ENCODE peak calls at places on chromosomes 1 and 21, in five cellular contexts. T is OCI-LY7, C is MM.1S, J is H9, S is neural progenitor cell. E is an unnamed sample. For H3K9me3, the result is how much of the 10 kb centered on the place peaks cover.

GRCh38 chr1:62613890-62614289 is 16.6 kb downstream of the ANGPTL3 start:
- DNase-seq in S (no peak), C (no peak), J (no peak), T (no peak), E (no peak)

GRCh38 chr1:155207578-155208405 is at the start of gene THBS3:
- DNase-seq in T (no peak), S (peak), C (no peak), J (peak), E (no peak)

GRCh38 chr1:29364101-29364678 is 127.9 kb downstream of the PTPRU start:
- DNase-seq in C (no peak), J (peak), S (no peak), T (no peak), E (no peak)

GRCh38 chr1:202107321-202107761 is 15.4 kb upstream of the GPR37L1 start:
- DNase-seq in J (no peak), S (no peak), T (no peak), C (no peak), E (peak)

GRCh38 chr1:169052727-169053126 is 53.8 kb upstream of the ATP1B1 start:
- DNase-seq in T (no peak), C (no peak), S (no peak), J (no peak), E (no peak)

GRCh38 chr1:30907641-30908445 is 715 bp downstream of the SDC3 start:
- DNase-seq in C (no peak), S (no peak), T (no peak), J (peak), E (no peak)

GRCh38 chr1:244920911-244921310 is 56.6 kb upstream of the HNRNPU start:
- DNase-seq in C (peak), S (no peak), J (no peak), T (peak), E (no peak)

GRCh38 chr1:246793331-246793890 is 69.2 kb downstream of the SCCPDH start:
- DNase-seq in C (no peak), J (no peak), T (no peak), S (no peak), E (no peak)

GRCh38 chr1:173478099-173478555 is 992 bp downstream of the PRDX6 start:
- DNase-seq in J (no peak), T (no peak), S (peak), C (peak), E (peak)

DNA sequence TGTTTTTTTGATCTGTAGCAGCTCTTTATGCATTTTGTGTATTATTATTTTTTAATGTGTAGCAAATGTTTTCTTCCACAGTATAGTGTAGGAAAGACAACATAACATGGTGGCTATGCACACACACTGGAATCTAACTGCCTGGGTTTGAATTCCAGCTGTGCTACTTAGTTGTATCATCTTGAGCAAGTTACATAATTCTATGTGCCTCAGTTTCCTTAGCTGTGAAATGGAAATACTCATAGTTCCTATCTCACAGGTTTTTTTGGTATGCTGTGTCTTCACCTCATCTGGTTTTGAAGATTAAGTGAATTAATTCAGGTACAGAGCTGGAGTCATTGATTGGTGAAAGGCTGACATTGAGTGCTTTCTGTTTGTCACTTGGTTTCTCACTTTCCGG is 1.2 kb upstream of the IARS2 start:
- DNase-seq in S (no peak), T (no peak), J (no peak), C (no peak), E (no peak)
- H3K4me2 ChIP-seq in S (no peak), T (no peak), J (no peak), C (no peak), E (no peak)

GRCh38 chr21:9008636-9009035 is 1512.7 kb upstream of the TPTE start:
- DNase-seq in S (no peak), C (no peak), T (no peak), J (no peak), E (no peak)
- H3K9me3 ChIP-seq in S (half or more), C (under half), T (under half), J (half or more), E (under half)

GRCh38 chr21:36470294-36470693 is 9.6 kb downstream of the CLDN14 start:
- DNase-seq in J (peak), S (no peak), T (no peak), C (no peak), E (no peak)
- H3K4me2 ChIP-seq in J (no peak), S (no peak), T (no peak), C (no peak), E (no peak)

GRCh38 chr21:27561116-27561515 is 594.2 kb upstream of the ADAMTS5 start:
- DNase-seq in S (no peak), J (no peak), T (no peak), C (no peak), E (no peak)

GRCh38 chr21:27562303-27562702 is 595.4 kb upstream of the ADAMTS5 start:
- DNase-seq in T (no peak), S (no peak), C (no peak), J (no peak), E (no peak)

GRCh38 chr21:27565418-27565817 is 598.5 kb upstream of the ADAMTS5 start:
- DNase-seq in J (no peak), C (no peak), T (no peak), S (no peak), E (no peak)

GRCh38 chr21:27566521-27566920 is 599.6 kb upstream of the ADAMTS5 start:
- DNase-seq in J (no peak), S (no peak), T (no peak), C (no peak), E (no peak)

DNA sequence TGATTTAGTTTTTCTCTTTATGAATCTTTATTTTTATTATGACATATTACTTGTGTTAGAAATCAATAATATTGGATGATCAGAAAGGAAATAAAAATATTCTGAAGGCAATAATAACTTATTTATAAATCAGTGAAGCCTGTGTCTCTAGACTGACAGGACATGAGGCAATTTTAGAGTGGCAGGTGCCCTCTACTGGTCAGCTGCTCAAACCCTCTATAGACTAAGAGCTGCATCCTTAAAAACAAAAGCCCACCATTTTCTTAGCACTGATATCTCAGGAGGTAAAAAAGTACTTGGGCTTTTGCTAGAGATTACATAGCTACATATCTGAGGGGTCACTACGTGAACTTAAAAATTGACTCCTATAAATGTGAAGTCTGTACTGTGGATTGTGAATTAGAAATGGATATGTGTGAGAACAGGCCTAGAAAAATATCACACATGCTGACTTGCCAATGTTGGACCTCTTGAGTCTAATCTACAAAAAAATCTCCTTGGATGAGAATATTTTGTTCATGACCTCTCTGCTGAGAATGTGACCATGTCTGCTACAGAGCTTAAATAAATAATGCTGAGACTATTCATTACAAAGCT is 597.9 kb upstream of the ADAMTS5 start:
- DNase-seq in T (peak), S (peak), C (peak), J (peak), E (no peak)
- H3K9me3 ChIP-seq in T (under half), S (under half), C (under half), J (under half), E (under half)

DNA sequence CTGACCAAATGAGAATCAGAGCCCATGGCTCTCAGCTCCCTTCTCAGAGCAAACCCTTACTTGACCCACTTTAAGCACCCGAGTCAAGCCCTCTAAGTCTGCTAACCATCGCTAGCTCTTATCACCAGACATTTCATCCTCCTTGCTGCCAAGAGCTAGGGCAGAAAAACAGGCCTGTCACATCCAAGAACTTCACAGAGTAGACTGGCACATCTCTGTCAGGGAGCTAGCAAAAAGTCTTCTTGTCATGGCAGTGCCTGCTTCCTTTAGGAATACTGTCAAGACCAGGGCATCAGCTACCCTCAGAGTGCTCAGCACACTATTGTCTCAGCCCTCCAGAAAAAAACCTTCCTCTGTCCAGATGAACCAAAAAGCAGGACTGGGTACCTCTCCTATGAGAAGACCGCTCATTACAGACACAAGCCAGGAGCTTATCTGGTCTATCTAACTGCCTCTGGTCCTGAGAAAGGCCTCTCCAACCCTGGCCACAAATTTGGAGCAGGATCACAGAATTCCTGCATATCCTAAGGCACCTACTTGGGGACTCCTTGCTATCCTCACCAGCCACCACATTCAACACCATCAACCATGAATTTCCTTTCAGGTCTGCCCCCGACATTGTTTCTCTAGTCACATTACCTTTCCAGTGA is 26.2 kb downstream of the ERI3 start:
- DNase-seq in C (no peak), J (no peak), S (no peak), T (no peak), E (no peak)
- H3K4me2 ChIP-seq in C (no peak), J (no peak), S (no peak), T (no peak), E (peak)

GRCh38 chr21:25025596-25025995 is 581.7 kb downstream of the MRPL39 start:
- DNase-seq in J (no peak), T (no peak), C (no peak), S (no peak), E (no peak)

GRCh38 chr21:25029580-25029979 is 577.7 kb downstream of the MRPL39 start:
- DNase-seq in S (no peak), T (no peak), C (no peak), J (no peak), E (no peak)

DNA sequence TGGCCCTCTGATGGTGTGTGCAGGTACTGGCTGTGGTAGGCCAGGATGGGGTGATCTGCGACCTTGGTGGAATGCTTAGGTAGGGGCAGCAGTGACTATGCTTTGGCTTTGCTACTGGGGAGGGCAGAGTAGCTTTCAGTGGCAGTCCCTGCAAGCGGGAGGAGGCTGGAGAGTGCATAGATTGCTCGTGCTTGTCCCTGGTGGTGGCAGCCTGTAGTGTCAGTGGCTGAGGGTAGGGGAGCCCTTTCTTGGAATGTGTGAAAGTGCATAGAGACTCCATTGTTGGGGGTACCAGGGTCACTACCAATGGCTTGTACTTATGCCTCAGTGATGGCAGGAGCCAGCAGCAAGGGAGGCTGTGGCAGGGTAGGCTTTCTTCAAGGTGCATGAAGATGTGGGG is 582.6 kb downstream of the MRPL39 start:
- DNase-seq in J (no peak), T (no peak), C (no peak), S (no peak), E (no peak)
- H3K9me3 ChIP-seq in J (under half), T (under half), C (under half), S (under half), E (under half)

DNA sequence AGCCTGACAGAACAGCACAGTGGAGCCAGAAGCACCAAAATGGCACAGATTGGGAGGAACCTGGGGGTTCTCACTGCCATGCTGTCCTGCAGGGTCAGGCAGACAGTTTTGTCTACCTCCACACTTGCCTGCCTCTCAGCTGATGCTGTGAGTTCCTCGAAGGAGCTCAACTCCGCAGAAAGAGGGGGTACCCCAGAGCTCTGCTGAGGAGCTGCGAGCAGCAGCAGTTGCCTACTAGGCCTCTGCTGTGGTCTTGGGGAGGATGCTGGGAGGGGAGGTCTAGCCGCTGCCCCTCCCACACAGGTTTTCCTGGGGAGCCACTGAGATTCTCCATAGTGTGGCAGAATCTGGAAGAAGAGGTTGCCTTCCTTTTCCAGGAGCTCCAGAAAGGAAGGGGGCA is 192.5 kb downstream of the FOXD2 start:
- DNase-seq in S (no peak), T (no peak), J (no peak), C (no peak), E (no peak)
- H3K4me2 ChIP-seq in S (no peak), T (no peak), J (no peak), C (no peak), E (no peak)

GRCh38 chr1:164363980-164364379 is 195.0 kb upstream of the PBX1 start:
- DNase-seq in T (no peak), J (no peak), C (no peak), S (no peak), E (no peak)
- H3K9me3 ChIP-seq in T (under half), J (under half), C (under half), S (under half), E (under half)

E was measured in PC-9.